ENCODE peak calls at places on chromosomes 2 and 18, in five cellular contexts. F is GM23248, Y is fibroblast of lung, O is PC-3, W is mesendoderm. K is an unnamed sample.

GRCh38 chr2:128362889-128363228 is 44.2 kb upstream of the HS6ST1 start:
- DNase-seq in F (peak; percentile 80), Y (peak; percentile 89), O (no peak), W (peak; percentile 99), K (peak; percentile 93)

GRCh38 chr2:120305296-120305695 is 40.6 kb upstream of the INHBB start:
- DNase-seq in F (no peak), Y (no peak), O (peak; percentile 28), W (peak; percentile 51), K (peak; percentile 65)

GRCh38 chr18:13500891-13501887 is 225.2 kb downstream of the FAM210A start:
- DNase-seq in F (peak; percentile 76), Y (peak; percentile 95), O (peak; percentile 50), W (peak; percentile 76), K (no peak)

GRCh38 chr2:232400244-232401015 is 6.2 kb upstream of the ALPG start:
- DNase-seq in F (no peak), Y (no peak), O (no peak), W (no peak), K (no peak)

GRCh38 chr2:69359371-69359770 is 27.7 kb downstream of the GFPT1 start:
- DNase-seq in F (no peak), Y (no peak), O (no peak), W (no peak), K (no peak)

GRCh38 chr18:44514106-44514505 is 166.6 kb upstream of the SETBP1 start:
- DNase-seq in F (peak; percentile 5), Y (no peak), O (no peak), W (no peak), K (no peak)

GRCh38 chr18:24208270-24209035 is 69.6 kb downstream of the CABYR start:
- DNase-seq in F (peak; percentile 18), Y (peak; percentile 75), O (no peak), W (peak; percentile 37), K (no peak)

GRCh38 chr2:29021886-29022285 is 40.8 kb downstream of the TOGARAM2 start:
- DNase-seq in F (no peak), Y (no peak), O (no peak), W (no peak), K (no peak)

GRCh38 chr2:97713296-97714083 is at the start of gene ZAP70:
- DNase-seq in F (no peak), Y (no peak), O (no peak), W (no peak), K (peak; percentile 43)

GRCh38 chr2:219737270-219737691 is 109.9 kb downstream of the SLC4A3 start:
- DNase-seq in F (peak; percentile 36), Y (peak; percentile 36), O (peak; percentile 56), W (peak; percentile 52), K (no peak)

GRCh38 chr2:201774546-201774945 is 6.2 kb downstream of the ALS2 start:
- DNase-seq in F (no peak), Y (peak; percentile 53), O (peak; percentile 70), W (no peak), K (no peak)

GRCh38 chr2:127401757-127402695 is 14.3 kb upstream of the MAP3K2 start:
- DNase-seq in F (peak; percentile 39), Y (no peak), O (peak; percentile 75), W (no peak), K (no peak)

GRCh38 chr18:13159579-13159978 is 59.0 kb upstream of the LDLRAD4 start:
- DNase-seq in F (peak; percentile 70), Y (peak; percentile 53), O (peak; percentile 81), W (peak; percentile 86), K (peak; percentile 91)

GRCh38 chr2:64327510-64328414 is 126.2 kb upstream of the LGALSL start:
- DNase-seq in F (peak; percentile 46), Y (peak; percentile 39), O (peak; percentile 30), W (peak; percentile 46), K (no peak)

GRCh38 chr18:33577688-33578370 is at the start of gene ASXL3:
- DNase-seq in F (peak; percentile 46), Y (peak; percentile 32), O (no peak), W (peak; percentile 16), K (peak; percentile 82)

GRCh38 chr2:112621792-112622527 is 23.8 kb upstream of the SLC20A1 start:
- DNase-seq in F (peak; percentile 87), Y (peak; percentile 95), O (peak; percentile 71), W (no peak), K (peak; percentile 41)

GRCh38 chr2:66717491-66717890 is 282.6 kb downstream of the MEIS1 start:
- DNase-seq in F (no peak), Y (peak; percentile 26), O (no peak), W (no peak), K (no peak)

GRCh38 chr2:102122115-102122514 is 20.4 kb upstream of the IL1R1 start:
- DNase-seq in F (peak; percentile 96), Y (peak; percentile 98), O (peak; percentile 40), W (no peak), K (peak; percentile 72)

GRCh38 chr2:195319112-195319460 is 337.9 kb upstream of the SLC39A10 start:
- DNase-seq in F (peak; percentile 86), Y (peak; percentile 80), O (peak; percentile 84), W (peak; percentile 26), K (no peak)

GRCh38 chr2:200728630-200729029 is 83.1 kb upstream of the BZW1 start:
- DNase-seq in F (peak; percentile 45), Y (peak; percentile 18), O (no peak), W (no peak), K (no peak)

GRCh38 chr2:209592106-209592505 is 168.3 kb downstream of the MAP2 start:
- DNase-seq in F (no peak), Y (no peak), O (no peak), W (no peak), K (no peak)

GRCh38 chr2:183935005-183935404 is 663.3 kb upstream of the ZNF804A start:
- DNase-seq in F (no peak), Y (no peak), O (peak; percentile 24), W (no peak), K (no peak)

GRCh38 chr2:112692914-112693313 is 27.9 kb upstream of the NT5DC4 start:
- DNase-seq in F (peak; percentile 51), Y (peak; percentile 24), O (no peak), W (no peak), K (no peak)

GRCh38 chr2:167553635-167554034 is 665.4 kb downstream of the XIRP2 start:
- DNase-seq in F (no peak), Y (no peak), O (no peak), W (no peak), K (no peak)

GRCh38 chr2:203869610-203870042 is 2.1 kb downstream of the CTLA4 start:
- DNase-seq in F (no peak), Y (no peak), O (no peak), W (no peak), K (no peak)

DNA sequence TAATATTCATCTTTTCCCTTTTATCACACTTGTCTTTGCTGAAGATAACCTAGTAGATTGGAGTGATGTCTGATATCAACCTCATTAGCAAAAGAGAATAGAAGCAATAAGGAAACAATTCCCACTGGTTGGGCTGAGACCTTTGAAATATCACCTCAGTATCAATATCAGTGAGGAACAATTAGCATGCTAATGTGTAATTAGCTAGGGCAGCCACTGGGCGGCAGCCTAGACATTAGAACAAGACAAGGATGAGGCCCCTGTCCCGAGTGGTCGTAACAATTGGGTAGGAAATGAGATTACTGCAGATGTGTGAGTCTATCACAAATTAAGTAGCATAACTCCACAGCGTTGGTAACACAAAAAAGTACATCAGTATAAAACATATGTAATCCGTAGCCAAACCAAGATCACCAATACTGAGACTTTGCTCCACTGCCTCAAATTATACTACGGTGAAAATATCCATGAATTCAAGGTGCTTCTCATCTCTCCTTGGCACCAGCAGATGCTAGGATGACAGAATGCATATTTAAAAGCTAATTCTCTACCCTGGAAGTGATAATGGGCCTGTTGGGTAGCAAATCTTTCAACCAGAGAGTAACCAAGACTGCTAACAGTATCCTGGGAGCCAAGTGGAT is 99.1 kb downstream of the ALPK2 start:
- DNase-seq in F (peak; percentile 72), Y (peak; percentile 53), O (peak; percentile 71), W (peak; percentile 86), K (no peak)
- H3K4me2 ChIP-seq in F (no peak overlapping the region), Y (no peak overlapping the region), O (no peak overlapping the region), W (no peak overlapping the region), K (no peak overlapping the region)

DNA sequence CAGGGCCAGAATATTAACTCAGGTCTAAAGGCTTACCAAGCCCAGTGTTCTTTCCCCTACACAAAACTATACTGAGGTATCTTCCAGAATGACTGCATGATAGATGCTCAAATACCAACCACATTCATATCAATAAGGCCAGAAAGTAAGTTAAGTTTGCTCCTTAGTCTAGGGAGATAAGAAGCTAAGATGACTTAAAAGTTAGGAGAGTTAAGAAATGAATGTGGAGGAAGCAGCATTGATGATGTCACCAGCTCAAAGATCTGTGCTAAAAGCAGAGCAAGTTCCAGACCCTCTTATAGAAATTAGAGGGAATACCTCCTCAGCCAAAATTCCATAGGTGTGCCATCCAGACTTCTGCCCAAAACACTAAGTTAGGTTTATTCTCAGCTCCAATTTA is 6.1 kb downstream of the PPP4R1 start:
- DNase-seq in F (peak; percentile 48), Y (peak; percentile 51), O (no peak), W (no peak), K (no peak)
- H3K4me2 ChIP-seq in F (no peak overlapping the region), Y (no peak overlapping the region), O (peak overlapping the region; percentile 66), W (no peak overlapping the region), K (no peak overlapping the region)

GRCh38 chr2:74415762-74416395 is 5.5 kb downstream of the C2orf81 start:
- DNase-seq in F (peak; percentile 37), Y (no peak), O (no peak), W (no peak), K (peak; percentile 68)
- H3K4me2 ChIP-seq in F (peak overlapping the region; percentile 80), Y (peak overlapping the region; percentile 71), O (no peak overlapping the region), W (no peak overlapping the region), K (peak overlapping the region; percentile 74)

GRCh38 chr18:46314011-46314410 is 209.8 kb downstream of the HAUS1 start:
- DNase-seq in F (no peak), Y (no peak), O (no peak), W (no peak), K (no peak)

GRCh38 chr18:46310258-46310657 is 206.1 kb downstream of the HAUS1 start:
- DNase-seq in F (no peak), Y (no peak), O (no peak), W (no peak), K (no peak)

GRCh38 chr18:46311491-46311890 is 207.3 kb downstream of the HAUS1 start:
- DNase-seq in F (no peak), Y (no peak), O (no peak), W (no peak), K (no peak)

GRCh38 chr18:46313521-46313920 is 209.3 kb downstream of the HAUS1 start:
- DNase-seq in F (no peak), Y (no peak), O (no peak), W (no peak), K (no peak)

GRCh38 chr18:46310675-46311345 is 206.6 kb downstream of the HAUS1 start:
- DNase-seq in F (no peak), Y (no peak), O (no peak), W (no peak), K (no peak)
- H3K4me2 ChIP-seq in F (no peak overlapping the region), Y (no peak overlapping the region), O (no peak overlapping the region), W (no peak overlapping the region), K (no peak overlapping the region)

GRCh38 chr2:100199421-100199820 is 57.0 kb upstream of the AFF3 start:
- DNase-seq in F (no peak), Y (no peak), O (no peak), W (no peak), K (peak; percentile 73)

GRCh38 chr2:100198461-100199230 is 56.3 kb upstream of the AFF3 start:
- DNase-seq in F (no peak), Y (no peak), O (peak; percentile 84), W (peak; percentile 60), K (no peak)

GRCh38 chr2:100196786-100197494 is 54.5 kb upstream of the AFF3 start:
- DNase-seq in F (peak; percentile 36), Y (peak; percentile 52), O (no peak), W (no peak), K (peak; percentile 51)

GRCh38 chr2:100195942-100196341 is 53.6 kb upstream of the AFF3 start:
- DNase-seq in F (no peak), Y (peak; percentile 34), O (no peak), W (no peak), K (no peak)

GRCh38 chr2:100197643-100198153 is 55.3 kb upstream of the AFF3 start:
- DNase-seq in F (peak; percentile 59), Y (peak; percentile 68), O (no peak), W (peak; percentile 74), K (peak; percentile 91)
- H3K4me2 ChIP-seq in F (peak overlapping the region; percentile 26), Y (no peak overlapping the region), O (no peak overlapping the region), W (no peak overlapping the region), K (peak overlapping the region; percentile 64)